ENCODE peak calls at places on chromosomes 7 and 10, in four cellular contexts. D is HepG2, C is K562, J is H1. V is an unnamed sample.

GRCh38 chr7:43834463-43835251 is 34.7 kb downstream of the MRPS24 start:
- DNase-seq in D (no peak), C (no peak), J (no peak), V (no peak)

GRCh38 chr7:16845746-16846145 is 36.0 kb downstream of the AGR3 start:
- DNase-seq in D (no peak), C (no peak), J (no peak), V (no peak)

GRCh38 chr7:155483868-155484325 is 26.0 kb downstream of the EN2 start:
- DNase-seq in D (no peak), C (no peak), J (no peak), V (no peak)

GRCh38 chr10:62166331-62167154 is 102.1 kb downstream of the RTKN2 start:
- DNase-seq in D (no peak), C (no peak), J (no peak), V (no peak)

GRCh38 chr7:151115836-151116418 is 29.7 kb downstream of the AGAP3 start:
- DNase-seq in D (no peak), C (no peak), J (no peak), V (peak)

GRCh38 chr7:91247497-91247896 is 16.7 kb upstream of the FZD1 start:
- DNase-seq in D (no peak), C (peak), J (no peak), V (no peak)

GRCh38 chr10:33365871-33366411 is 31.5 kb upstream of the NRP1 start:
- DNase-seq in D (no peak), C (no peak), J (no peak), V (peak)

GRCh38 chr10:87657370-87657769 is 2.3 kb upstream of the PAPSS2 start:
- DNase-seq in D (no peak), C (no peak), J (no peak), V (no peak)

GRCh38 chr10:6014241-6014761 is 37.0 kb upstream of the IL15RA start:
- DNase-seq in D (peak), C (peak), J (peak), V (peak)

GRCh38 chr10:79441433-79441832 is 4.0 kb downstream of the ZCCHC24 start:
- DNase-seq in D (no peak), C (no peak), J (no peak), V (no peak)

GRCh38 chr7:5661941-5662340 is 119.5 kb downstream of the RNF216 start:
- DNase-seq in D (no peak), C (no peak), J (no peak), V (no peak)

GRCh38 chr7:22853674-22854157 is 31.1 kb upstream of the TOMM7 start:
- DNase-seq in D (no peak), C (no peak), J (no peak), V (peak)

GRCh38 chr10:34567854-34568253 is 247.2 kb downstream of the PARD3 start:
- DNase-seq in D (no peak), C (no peak), J (no peak), V (no peak)

GRCh38 chr10:99329238-99329890 is at the start of gene CNNM1:
- DNase-seq in D (no peak), C (no peak), J (peak), V (no peak)

GRCh38 chr10:123790132-123790885 is 101.3 kb downstream of the CPXM2 start:
- DNase-seq in D (no peak), C (no peak), J (peak), V (peak)

GRCh38 chr7:20450473-20450872 is 119.8 kb downstream of the ITGB8 start:
- DNase-seq in D (no peak), C (no peak), J (no peak), V (no peak)

GRCh38 chr7:112414855-112415490 is 35.3 kb upstream of the IFRD1 start:
- DNase-seq in D (peak), C (peak), J (no peak), V (peak)

GRCh38 chr7:28301148-28301641 is 111.1 kb upstream of the CREB5 start:
- DNase-seq in D (no peak), C (no peak), J (no peak), V (no peak)

GRCh38 chr7:68371985-68372384 is 1226.3 kb upstream of the AUTS2 start:
- DNase-seq in D (no peak), C (no peak), J (no peak), V (no peak)

GRCh38 chr7:108146070-108146842 is 16.1 kb upstream of the LAMB4 start:
- DNase-seq in D (peak), C (peak), J (peak), V (peak)
- TF ChIP-seq YY1 in D (no peak), C (no peak), J (no peak), V (no peak)

GRCh38 chr10:75528392-75528791 is 97.0 kb downstream of the LRMDA start:
- DNase-seq in D (no peak), C (no peak), J (no peak), V (no peak)
- TF ChIP-seq MAX in D (no peak), C (no peak), J (no peak), V (no peak)

DNA sequence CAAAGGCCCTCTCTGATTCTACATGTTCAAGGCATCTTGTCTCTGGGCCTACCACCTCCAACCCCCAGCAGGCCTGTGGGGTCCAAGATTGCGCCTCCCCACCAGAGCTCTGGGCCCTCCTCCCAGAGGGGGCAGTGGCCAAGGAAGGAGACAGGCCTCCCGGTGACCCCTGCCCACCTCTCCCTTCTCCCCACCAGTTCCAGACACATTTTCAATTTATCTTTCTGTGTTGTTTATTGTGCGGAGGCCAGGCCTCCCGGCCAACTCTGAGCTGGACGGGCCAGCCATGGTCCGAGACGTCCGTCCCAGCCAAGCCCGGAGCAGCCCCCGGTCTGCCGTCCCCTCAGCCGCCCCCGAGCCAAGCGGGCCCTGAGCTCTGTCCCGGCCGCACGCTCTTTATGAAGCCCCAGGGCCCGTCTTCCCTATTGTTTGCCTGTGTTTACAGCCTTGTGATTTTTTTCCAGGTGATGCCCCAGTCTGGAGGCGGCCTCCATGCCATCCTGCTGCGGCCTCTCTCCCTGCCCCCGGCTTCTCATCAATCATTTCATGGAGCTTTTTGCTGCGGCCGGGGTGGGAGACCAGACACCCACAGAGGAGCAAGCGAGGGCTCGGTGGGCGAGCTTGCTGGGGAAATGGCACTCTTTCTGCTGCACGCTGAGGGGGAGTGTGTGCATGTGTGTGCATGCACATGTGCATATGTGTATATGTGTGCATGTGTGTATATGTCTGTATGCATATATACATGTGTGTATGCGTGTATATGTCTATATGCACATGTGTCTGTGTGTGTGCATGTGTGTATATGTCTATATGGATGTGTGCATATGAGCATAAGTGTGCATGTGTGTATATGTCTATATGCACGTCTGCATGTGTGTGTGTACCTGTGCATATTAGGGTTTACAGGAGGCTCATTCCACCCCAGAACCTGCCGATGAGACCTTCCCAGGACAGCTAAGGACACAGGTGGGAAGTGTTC is 52.7 kb upstream of the ELN start:
- DNase-seq in D (no peak), C (no peak), J (no peak), V (no peak)
- TF ChIP-seq YY1 in D (no peak), C (no peak), J (no peak), V (no peak)

GRCh38 chr10:48543445-48543844 is 61.4 kb downstream of the ARHGAP22 start:
- DNase-seq in D (no peak), C (no peak), J (no peak), V (no peak)
- TF ChIP-seq MAX in D (no peak), C (no peak), J (no peak), V (no peak)

GRCh38 chr7:102938679-102939078 is 25.9 kb downstream of the LRRC17 start:
- DNase-seq in D (no peak), C (no peak), J (no peak), V (no peak)

GRCh38 chr7:102943425-102944169 is 30.8 kb downstream of the LRRC17 start:
- DNase-seq in D (no peak), C (no peak), J (no peak), V (no peak)

GRCh38 chr7:102942883-102943261 is 30.1 kb downstream of the LRRC17 start:
- DNase-seq in D (no peak), C (no peak), J (no peak), V (no peak)

GRCh38 chr7:102944241-102944640 is 31.4 kb downstream of the LRRC17 start:
- DNase-seq in D (no peak), C (no peak), J (no peak), V (no peak)

DNA sequence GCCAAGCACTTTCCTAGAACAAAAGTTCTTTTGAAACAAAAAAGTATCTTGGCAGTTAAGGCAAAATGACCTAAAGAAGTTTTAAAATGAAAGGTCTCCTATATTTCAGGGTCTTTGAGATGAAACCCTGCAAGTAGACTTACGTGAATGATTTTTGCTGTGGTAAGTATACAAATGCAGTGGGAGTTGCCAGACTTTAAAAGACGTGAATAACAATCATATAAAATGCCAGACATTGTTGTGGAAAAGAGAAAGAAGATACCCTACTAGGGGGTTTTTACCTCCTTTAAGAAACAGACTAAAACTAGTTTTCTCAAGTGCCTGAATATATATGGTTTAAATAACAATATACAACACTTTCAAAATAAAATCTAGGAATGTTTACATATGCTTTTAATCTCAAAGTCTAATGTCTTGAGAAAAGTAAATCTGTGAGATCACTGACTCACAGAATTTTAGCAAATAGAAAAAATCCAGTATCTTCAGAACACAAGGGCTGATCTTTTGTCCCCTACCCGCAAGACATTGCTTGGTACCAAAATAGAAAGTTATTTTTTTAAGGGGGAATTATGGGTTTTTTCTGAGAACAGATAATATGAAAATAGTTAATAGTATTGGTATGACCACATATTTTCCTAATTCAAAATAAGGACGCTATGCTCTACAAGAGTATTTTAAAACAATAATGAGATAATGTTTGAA is 29.5 kb downstream of the LRRC17 start:
- DNase-seq in D (no peak), C (no peak), J (no peak), V (no peak)
- TF ChIP-seq YY1 in D (no peak), C (no peak), J (no peak), V (no peak)

GRCh38 chr7:19111474-19112143 is 5.8 kb downstream of the TWIST1 start:
- DNase-seq in D (no peak), C (no peak), J (no peak), V (no peak)

GRCh38 chr7:19113855-19114590 is 3.4 kb downstream of the TWIST1 start:
- DNase-seq in D (no peak), C (no peak), J (no peak), V (no peak)

GRCh38 chr7:19113001-19113349 is 4.5 kb downstream of the TWIST1 start:
- DNase-seq in D (no peak), C (no peak), J (no peak), V (no peak)

GRCh38 chr7:19110778-19111175 is 6.7 kb downstream of the TWIST1 start:
- DNase-seq in D (no peak), C (no peak), J (peak), V (no peak)

DNA sequence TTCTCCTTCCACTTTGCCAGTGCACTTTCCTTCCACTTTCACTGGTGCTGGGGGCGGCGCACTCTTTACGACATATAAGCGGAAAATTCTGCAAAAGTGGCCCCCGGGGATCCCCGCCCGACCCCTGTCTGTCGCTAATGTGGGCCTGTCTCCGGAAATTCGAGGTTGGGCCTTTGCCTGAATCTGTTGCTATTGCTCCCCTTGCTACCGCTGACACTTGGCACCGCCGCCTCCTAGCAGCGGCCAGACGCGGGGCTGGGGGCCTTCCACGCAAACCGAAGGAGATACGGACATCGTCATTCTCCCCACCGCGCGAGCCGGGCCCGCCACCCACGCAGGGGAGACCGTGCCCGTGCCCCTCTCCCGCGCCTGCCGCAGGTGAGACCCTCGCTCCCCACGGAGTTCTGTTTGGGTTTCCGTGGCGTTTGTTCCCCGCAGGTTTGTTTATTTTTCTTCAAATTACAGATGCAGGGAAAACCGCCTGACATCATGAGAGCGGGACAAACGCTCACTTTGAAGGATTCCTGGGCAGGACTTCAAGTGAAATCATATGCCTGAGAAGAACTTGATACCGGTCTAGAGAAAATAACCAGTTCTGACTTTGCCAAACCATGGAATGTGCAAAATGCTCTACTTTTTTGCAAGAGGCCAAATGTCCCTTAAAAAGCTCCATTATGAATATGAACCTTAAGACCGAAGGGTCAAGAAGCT is 5.0 kb downstream of the TWIST1 start:
- DNase-seq in D (no peak), C (no peak), J (peak), V (no peak)
- TF ChIP-seq MAX in D (no peak), C (no peak), J (no peak), V (no peak)

DNA sequence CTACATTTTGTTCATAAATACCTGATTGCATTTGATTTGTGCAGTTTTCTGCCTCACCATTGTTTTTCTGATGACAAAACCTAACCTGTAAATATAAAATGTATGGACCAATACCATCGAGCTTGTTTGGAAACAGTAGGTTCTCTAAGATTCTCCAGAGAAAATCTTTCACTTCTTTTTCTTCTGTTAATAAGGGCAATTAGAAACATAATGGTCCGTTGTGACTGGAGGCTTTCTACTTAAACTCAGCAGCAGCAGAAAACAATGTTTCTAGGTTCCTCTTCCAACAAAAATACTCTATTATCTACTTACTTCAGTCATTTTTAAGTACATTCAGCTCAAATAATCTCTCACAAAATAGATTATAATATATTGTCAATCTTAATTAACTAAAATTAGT is 601.5 kb downstream of the PHTF2 start:
- DNase-seq in D (no peak), C (no peak), J (no peak), V (no peak)
- TF ChIP-seq YY1 in D (no peak), C (no peak), J (no peak), V (no peak)